ENCODE peak calls at places on chromosomes 3 and 15, in four cellular contexts. D is GM12878, Z is HepG2, Q is K562. G is an unnamed sample.

GRCh38 chr3:31106204-31106603 is 211.7 kb upstream of the GADL1 start:
- DNase-seq in Q (no peak), Z (peak; percentile 3), D (no peak), G (no peak)

GRCh38 chr3:72031581-72031980 is 246.6 kb upstream of the PROK2 start:
- DNase-seq in Q (no peak), Z (no peak), D (no peak), G (no peak)

GRCh38 chr3:117964814-117965213 is 1069.8 kb downstream of the IGSF11 start:
- DNase-seq in Q (no peak), Z (no peak), D (no peak), G (no peak)

GRCh38 chr15:45048784-45049631 is 26.0 kb downstream of the SORD start:
- DNase-seq in Z (no peak), Q (peak; percentile 92), D (no peak), G (no peak)

GRCh38 chr3:119408243-119408950 is 55.0 kb downstream of the TMEM39A start:
- DNase-seq in Q (no peak), D (peak; percentile 12), Z (no peak), G (no peak)

GRCh38 chr15:47803767-47804166 is 86.5 kb downstream of the SEMA6D start:
- DNase-seq in Z (no peak), D (no peak), Q (no peak), G (no peak)

GRCh38 chr3:107663266-107663665 is 140.5 kb downstream of the BBX start:
- DNase-seq in Q (no peak), Z (no peak), D (no peak), G (no peak)

GRCh38 chr3:31968391-31968926 is 12.6 kb downstream of the OSBPL10 start:
- DNase-seq in D (no peak), Z (no peak), Q (no peak), G (no peak)

GRCh38 chr15:42194502-42194901 is 13.6 kb downstream of the VPS39 start:
- DNase-seq in Q (no peak), D (no peak), Z (peak; percentile 82), G (peak; percentile 53)

GRCh38 chr3:57163751-57164150 is 1.4 kb downstream of the IL17RD start:
- DNase-seq in Q (no peak), Z (no peak), D (no peak), G (no peak)

GRCh38 chr3:17132286-17133115 is 247.7 kb downstream of the PLCL2 start:
- DNase-seq in D (no peak), Z (no peak), Q (no peak), G (no peak)

GRCh38 chr3:9420850-9421549 is 23.6 kb downstream of the SETD5 start:
- DNase-seq in D (no peak), Q (no peak), Z (no peak), G (peak; percentile 36)

GRCh38 chr15:57334257-57334656 is 42.0 kb upstream of the CGNL1 start:
- DNase-seq in Z (no peak), D (no peak), Q (peak; percentile 65), G (no peak)

GRCh38 chr3:9770276-9770812 is 597 bp upstream of the CAMK1 start:
- DNase-seq in D (no peak), Z (peak; percentile 74), Q (no peak), G (no peak)

GRCh38 chr15:99435138-99435695 is 130.6 kb upstream of the MEF2A start:
- DNase-seq in D (no peak), Z (no peak), Q (no peak), G (no peak)

GRCh38 chr3:175857666-175858270 is 998.6 kb downstream of the NAALADL2 start:
- DNase-seq in D (no peak), Z (no peak), Q (no peak), G (no peak)

GRCh38 chr15:62765916-62766315 is 276.6 kb upstream of the TPM1 start:
- DNase-seq in Z (no peak), Q (no peak), D (no peak), G (no peak)

GRCh38 chr3:114498779-114499370 is 205.0 kb downstream of the TIGIT start:
- DNase-seq in Z (peak; percentile 13), D (no peak), Q (peak; percentile 19), G (peak; percentile 51)

GRCh38 chr3:159779883-159780282 is 208.8 kb upstream of the IL12A start:
- DNase-seq in D (no peak), Q (no peak), Z (no peak), G (no peak)

GRCh38 chr3:59641169-59641914 is 591.5 kb upstream of the CFAP20DC start:
- DNase-seq in Z (no peak), Q (no peak), D (no peak), G (no peak)

GRCh38 chr3:37491776-37492175 is 317.4 kb upstream of the LRRFIP2 start:
- DNase-seq in Q (no peak), D (no peak), Z (no peak), G (no peak)

GRCh38 chr3:37492468-37492867 is 318.1 kb upstream of the LRRFIP2 start:
- DNase-seq in Z (no peak), D (no peak), Q (no peak), G (no peak)

GRCh38 chr3:37492977-37493471 is 318.6 kb upstream of the LRRFIP2 start:
- DNase-seq in D (no peak), Z (no peak), Q (no peak), G (no peak)

GRCh38 chr3:37493485-37494080 is 319.2 kb upstream of the LRRFIP2 start:
- DNase-seq in D (no peak), Z (no peak), Q (no peak), G (no peak)

GRCh38 chr3:37494206-37494605 is 319.8 kb upstream of the LRRFIP2 start:
- DNase-seq in D (no peak), Z (no peak), Q (no peak), G (no peak)
- TF ChIP-seq CHD4 in D (no peak), Z (no peak), Q (no peak), G (no peak)

GRCh38 chr15:68795298-68795848 is 25.3 kb downstream of the ANP32A start:
- DNase-seq in Z (no peak), D (no peak), Q (no peak), G (no peak)
- H3K27ac ChIP-seq in Z (peak overlapping the region; percentile 43), D (peak overlapping the region; percentile 72), Q (no peak overlapping the region), G (no peak overlapping the region)

GRCh38 chr15:92638291-92638708 is 17.3 kb downstream of the FAM174B start:
- DNase-seq in Z (peak; percentile 16), Q (no peak), D (no peak), G (no peak)

GRCh38 chr15:92637621-92638020 is 18.0 kb downstream of the FAM174B start:
- DNase-seq in Z (no peak), D (no peak), Q (no peak), G (no peak)

GRCh38 chr15:92636401-92636949 is 19.1 kb downstream of the FAM174B start:
- DNase-seq in Q (no peak), Z (no peak), D (no peak), G (no peak)

GRCh38 chr15:92638709-92639365 is 16.7 kb downstream of the FAM174B start:
- DNase-seq in Q (no peak), Z (no peak), D (no peak), G (no peak)

GRCh38 chr15:92636950-92637481 is 18.6 kb downstream of the FAM174B start:
- DNase-seq in D (no peak), Q (peak; percentile 41), Z (no peak), G (no peak)
- TF ChIP-seq CHD4 in D (no peak), Q (no peak), Z (no peak), G (no peak)

DNA sequence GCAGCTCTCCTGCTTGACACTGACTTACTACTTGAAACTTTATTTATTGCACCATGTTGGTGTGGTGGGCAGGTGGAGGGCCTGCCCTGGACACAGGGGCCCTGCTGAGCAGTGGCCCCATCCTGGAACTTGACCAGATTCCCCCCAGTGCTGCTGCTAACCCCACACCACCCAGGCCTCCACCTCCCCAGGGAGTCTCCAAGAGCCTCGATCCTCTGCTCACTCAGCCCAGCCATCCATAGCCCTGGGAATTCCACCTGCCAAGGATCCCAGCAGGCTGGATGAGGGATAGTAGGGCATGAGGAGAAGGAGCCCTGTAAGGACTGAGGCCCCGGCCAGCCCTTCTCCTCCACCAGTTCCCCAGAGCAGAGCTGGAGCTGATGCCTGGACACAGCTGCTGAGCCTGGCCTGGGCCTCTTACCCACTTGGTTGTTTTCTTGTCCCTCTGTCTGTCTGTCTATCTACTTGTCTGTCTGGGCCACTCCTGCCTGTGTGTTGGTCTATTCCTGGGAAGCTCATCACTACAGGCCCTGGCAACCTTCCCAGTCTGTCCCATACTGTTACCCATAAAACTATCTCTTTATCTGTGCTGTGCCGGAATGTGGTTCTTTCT is 2.8 kb downstream of the CHAC1 start:
- DNase-seq in Q (no peak), D (no peak), Z (no peak), G (no peak)
- H3K27ac ChIP-seq in Q (no peak overlapping the region), D (no peak overlapping the region), Z (no peak overlapping the region), G (no peak overlapping the region)